ENCODE peak calls at places on chromosome 6, in seven cellular contexts. One of them, this sample, is unnamed.

GRCh38 chr6:151721141-151721540 is 86.3 kb upstream of the ESR1 start:
- DNase-seq in A549: no peak
- DNase-seq in transverse colon: no peak
- DNase-seq in suprapubic skin: no peak
- DNase-seq in K562: no peak
- DNase-seq in esophagus muscularis mucosa: no peak
- DNase-seq in upper lobe of left lung: no peak
- DNase-seq in this sample: no peak

GRCh38 chr6:73985891-73986290 is 289.9 kb downstream of the CD109 start:
- DNase-seq in A549: peak
- DNase-seq in transverse colon: no peak
- DNase-seq in suprapubic skin: no peak
- DNase-seq in K562: no peak
- DNase-seq in esophagus muscularis mucosa: no peak
- DNase-seq in upper lobe of left lung: no peak
- DNase-seq in this sample: no peak

GRCh38 chr6:93896081-93896480 is 476.7 kb upstream of the EPHA7 start:
- DNase-seq in A549: no peak
- DNase-seq in transverse colon: no peak
- DNase-seq in suprapubic skin: no peak
- DNase-seq in K562: no peak
- DNase-seq in esophagus muscularis mucosa: no peak
- DNase-seq in upper lobe of left lung: no peak
- DNase-seq in this sample: no peak

GRCh38 chr6:84150680-84151079 is 76.8 kb downstream of the CEP162 start:
- DNase-seq in A549: no peak
- DNase-seq in transverse colon: no peak
- DNase-seq in suprapubic skin: no peak
- DNase-seq in K562: no peak
- DNase-seq in esophagus muscularis mucosa: no peak
- DNase-seq in upper lobe of left lung: no peak
- DNase-seq in this sample: no peak

GRCh38 chr6:73738367-73739028 is 42.5 kb downstream of the CD109 start:
- DNase-seq in A549: no peak
- DNase-seq in transverse colon: no peak
- DNase-seq in suprapubic skin: no peak
- DNase-seq in K562: no peak
- DNase-seq in esophagus muscularis mucosa: no peak
- DNase-seq in upper lobe of left lung: no peak
- DNase-seq in this sample: no peak

GRCh38 chr6:81614292-81614691 is 138.2 kb downstream of the TENT5A start:
- DNase-seq in A549: peak
- DNase-seq in transverse colon: peak
- DNase-seq in suprapubic skin: no peak
- DNase-seq in K562: no peak
- DNase-seq in esophagus muscularis mucosa: no peak
- DNase-seq in upper lobe of left lung: no peak
- DNase-seq in this sample: no peak

GRCh38 chr6:25053875-25054371 is 118.2 kb upstream of the RIPOR2 start:
- DNase-seq in A549: no peak
- DNase-seq in transverse colon: no peak
- DNase-seq in suprapubic skin: no peak
- DNase-seq in K562: no peak
- DNase-seq in esophagus muscularis mucosa: no peak
- DNase-seq in upper lobe of left lung: no peak
- DNase-seq in this sample: peak

GRCh38 chr6:119284861-119285521 is 64.6 kb downstream of the MAN1A1 start:
- DNase-seq in A549: peak
- DNase-seq in transverse colon: no peak
- DNase-seq in suprapubic skin: no peak
- DNase-seq in K562: peak
- DNase-seq in esophagus muscularis mucosa: no peak
- DNase-seq in upper lobe of left lung: no peak
- DNase-seq in this sample: no peak

DNA sequence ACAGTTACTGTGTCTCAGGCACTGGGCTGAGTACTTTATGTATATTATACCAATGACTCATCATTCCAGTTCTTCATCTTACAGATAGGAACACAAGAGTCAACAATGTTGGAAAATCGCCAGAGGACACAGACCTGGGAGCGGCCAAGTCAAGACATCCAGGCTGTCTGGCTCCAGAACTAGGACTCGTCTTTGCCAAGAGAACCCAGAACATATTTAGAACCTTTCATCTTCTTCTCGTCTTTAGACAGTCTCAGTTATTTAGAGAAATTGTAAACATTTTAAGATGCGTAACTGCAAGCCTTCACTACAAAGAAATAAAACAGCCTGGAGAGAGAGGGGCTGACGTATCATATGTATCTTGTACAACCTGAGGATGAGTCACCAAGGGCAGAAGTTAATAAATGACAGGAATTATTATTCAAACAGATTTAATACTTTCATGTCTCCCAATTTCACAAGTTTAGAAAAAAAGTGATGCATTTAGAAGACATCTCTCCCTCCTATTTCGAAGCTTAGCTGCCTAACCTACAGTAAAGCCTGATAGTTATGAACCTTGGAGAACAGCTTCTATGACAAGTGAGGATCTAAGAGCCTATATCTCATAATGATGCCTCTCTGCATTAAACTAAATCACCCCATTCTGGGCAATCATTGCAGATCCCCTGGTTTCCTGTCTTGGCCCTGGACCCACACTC is 43.4 kb downstream of the SLC22A3 start:
- DNase-seq in A549: peak
- DNase-seq in transverse colon: peak
- DNase-seq in suprapubic skin: no peak
- DNase-seq in K562: no peak
- DNase-seq in esophagus muscularis mucosa: no peak
- DNase-seq in upper lobe of left lung: no peak
- DNase-seq in this sample: no peak
- TF ChIP-seq EP300 in A549: peak
- TF ChIP-seq EP300 in transverse colon: no peak
- TF ChIP-seq EP300 in suprapubic skin: no peak
- TF ChIP-seq EP300 in K562: no peak
- TF ChIP-seq EP300 in esophagus muscularis mucosa: no peak
- TF ChIP-seq EP300 in upper lobe of left lung: no peak
- TF ChIP-seq EP300 in this sample: no peak

GRCh38 chr6:17281100-17281496 is at the start of gene RBM24:
- DNase-seq in A549: peak
- DNase-seq in transverse colon: peak
- DNase-seq in suprapubic skin: peak
- DNase-seq in K562: no peak
- DNase-seq in esophagus muscularis mucosa: no peak
- DNase-seq in upper lobe of left lung: peak
- DNase-seq in this sample: peak
- H3K4me3 ChIP-seq in A549: peak
- H3K4me3 ChIP-seq in transverse colon: peak
- H3K4me3 ChIP-seq in suprapubic skin: peak
- H3K4me3 ChIP-seq in K562: no peak
- H3K4me3 ChIP-seq in esophagus muscularis mucosa: peak
- H3K4me3 ChIP-seq in upper lobe of left lung: peak
- H3K4me3 ChIP-seq in this sample: peak

GRCh38 chr6:158644227-158645063 is at the start of gene DYNLT1:
- DNase-seq in A549: peak
- DNase-seq in transverse colon: peak
- DNase-seq in suprapubic skin: peak
- DNase-seq in K562: peak
- DNase-seq in esophagus muscularis mucosa: peak
- DNase-seq in upper lobe of left lung: peak
- DNase-seq in this sample: peak
- TF ChIP-seq POLR2A in A549: peak
- TF ChIP-seq POLR2A in transverse colon: peak
- TF ChIP-seq POLR2A in suprapubic skin: peak
- TF ChIP-seq POLR2A in K562: peak
- TF ChIP-seq POLR2A in esophagus muscularis mucosa: peak
- TF ChIP-seq POLR2A in upper lobe of left lung: peak
- TF ChIP-seq POLR2A in this sample: peak

GRCh38 chr6:43635387-43636311 is at the start of gene MAD2L1BP:
- DNase-seq in A549: peak
- DNase-seq in transverse colon: peak
- DNase-seq in suprapubic skin: peak
- DNase-seq in K562: peak
- DNase-seq in esophagus muscularis mucosa: peak
- DNase-seq in upper lobe of left lung: peak
- DNase-seq in this sample: peak
- TF ChIP-seq EP300 in A549: no peak
- TF ChIP-seq EP300 in transverse colon: no peak
- TF ChIP-seq EP300 in suprapubic skin: no peak
- TF ChIP-seq EP300 in K562: peak
- TF ChIP-seq EP300 in esophagus muscularis mucosa: no peak
- TF ChIP-seq EP300 in upper lobe of left lung: no peak
- TF ChIP-seq EP300 in this sample: peak

DNA sequence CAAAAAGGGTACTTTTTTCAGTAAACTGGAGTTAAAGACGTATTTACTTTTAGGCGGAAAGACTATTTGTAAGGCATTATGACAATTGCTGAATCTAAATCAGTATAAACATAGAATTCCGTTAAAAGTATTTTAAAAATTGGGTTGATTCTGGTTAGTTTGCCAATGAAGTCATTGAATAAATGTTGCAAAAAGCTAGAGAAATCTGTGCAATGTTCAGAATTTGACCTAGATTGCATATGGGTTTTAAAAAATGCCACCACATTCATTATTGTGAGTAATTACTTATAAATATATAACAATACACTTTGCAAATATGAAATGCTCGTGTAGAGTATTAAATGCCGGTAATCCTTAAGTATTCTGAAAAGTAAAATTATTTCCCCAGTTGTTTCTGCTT is 116.5 kb upstream of the EEF1E1 start:
- DNase-seq in A549: no peak
- DNase-seq in transverse colon: no peak
- DNase-seq in suprapubic skin: no peak
- DNase-seq in K562: no peak
- DNase-seq in esophagus muscularis mucosa: no peak
- DNase-seq in upper lobe of left lung: no peak
- DNase-seq in this sample: no peak
- H3K4me3 ChIP-seq in A549: no peak
- H3K4me3 ChIP-seq in transverse colon: no peak
- H3K4me3 ChIP-seq in suprapubic skin: no peak
- H3K4me3 ChIP-seq in K562: no peak
- H3K4me3 ChIP-seq in esophagus muscularis mucosa: no peak
- H3K4me3 ChIP-seq in upper lobe of left lung: no peak
- H3K4me3 ChIP-seq in this sample: no peak

GRCh38 chr6:31970604-31971271 is 1.2 kb downstream of the DXO start:
- DNase-seq in A549: no peak
- DNase-seq in transverse colon: peak
- DNase-seq in suprapubic skin: no peak
- DNase-seq in K562: no peak
- DNase-seq in esophagus muscularis mucosa: no peak
- DNase-seq in upper lobe of left lung: peak
- DNase-seq in this sample: no peak
- TF ChIP-seq POLR2A in A549: no peak
- TF ChIP-seq POLR2A in transverse colon: no peak
- TF ChIP-seq POLR2A in suprapubic skin: no peak
- TF ChIP-seq POLR2A in K562: no peak
- TF ChIP-seq POLR2A in esophagus muscularis mucosa: no peak
- TF ChIP-seq POLR2A in upper lobe of left lung: no peak
- TF ChIP-seq POLR2A in this sample: no peak

DNA sequence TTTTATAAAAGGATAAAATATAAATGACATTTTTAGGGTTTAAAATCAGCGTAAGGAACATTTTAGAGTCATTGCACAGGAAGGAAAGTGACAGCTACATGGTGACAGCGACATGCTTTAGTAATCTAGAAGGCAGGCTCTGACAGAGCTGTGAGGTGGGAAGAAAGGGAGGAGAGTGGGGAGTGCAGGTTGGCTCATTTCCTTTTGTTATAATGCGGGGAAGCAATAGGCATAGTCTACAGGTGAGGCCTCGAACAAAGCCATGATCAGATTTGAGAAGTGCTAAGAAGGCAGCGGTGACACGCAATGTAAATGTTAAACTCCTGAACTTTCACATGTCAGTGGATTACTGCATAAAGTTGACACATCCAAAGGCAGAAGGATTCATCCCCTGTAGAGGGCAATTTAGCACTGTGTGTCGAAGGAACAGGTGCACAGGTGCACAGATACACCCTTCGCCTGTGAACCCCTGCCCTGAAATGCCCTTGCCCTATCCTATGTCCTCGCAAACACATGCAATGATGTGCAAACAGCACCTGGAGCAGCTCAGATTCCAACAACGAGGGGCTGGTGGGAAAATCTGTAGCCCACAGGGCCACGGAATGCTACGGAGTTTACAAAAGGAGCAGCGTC is 32.4 kb upstream of the SMOC2 start:
- DNase-seq in A549: no peak
- DNase-seq in transverse colon: no peak
- DNase-seq in suprapubic skin: no peak
- DNase-seq in K562: no peak
- DNase-seq in esophagus muscularis mucosa: no peak
- DNase-seq in upper lobe of left lung: no peak
- DNase-seq in this sample: no peak
- TF ChIP-seq EP300 in A549: no peak
- TF ChIP-seq EP300 in transverse colon: no peak
- TF ChIP-seq EP300 in suprapubic skin: no peak
- TF ChIP-seq EP300 in K562: no peak
- TF ChIP-seq EP300 in esophagus muscularis mucosa: no peak
- TF ChIP-seq EP300 in upper lobe of left lung: no peak
- TF ChIP-seq EP300 in this sample: no peak

DNA sequence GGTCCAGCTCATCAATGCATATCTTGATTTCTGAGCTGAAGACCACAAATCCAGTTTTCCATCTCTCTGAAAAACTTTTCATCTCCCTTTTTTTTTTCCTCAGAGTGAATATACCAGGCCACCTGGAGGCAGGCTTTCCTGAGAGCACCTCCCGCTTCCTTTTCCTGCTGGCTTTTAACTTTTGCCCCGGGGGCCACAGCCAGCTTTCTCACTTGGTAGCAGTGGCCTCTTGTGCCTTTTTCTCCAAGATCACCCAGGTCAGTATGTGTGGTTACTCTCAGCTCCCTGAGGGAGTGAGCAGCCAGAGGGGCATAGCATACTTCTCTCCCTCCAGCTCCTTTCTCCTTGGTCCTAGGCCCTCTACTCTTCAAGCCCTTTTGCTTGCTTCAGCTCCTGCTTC is at the start of gene BTN1A1:
- DNase-seq in A549: no peak
- DNase-seq in transverse colon: no peak
- DNase-seq in suprapubic skin: no peak
- DNase-seq in K562: no peak
- DNase-seq in esophagus muscularis mucosa: no peak
- DNase-seq in upper lobe of left lung: no peak
- DNase-seq in this sample: no peak
- H3K4me3 ChIP-seq in A549: no peak
- H3K4me3 ChIP-seq in transverse colon: no peak
- H3K4me3 ChIP-seq in suprapubic skin: no peak
- H3K4me3 ChIP-seq in K562: no peak
- H3K4me3 ChIP-seq in esophagus muscularis mucosa: no peak
- H3K4me3 ChIP-seq in upper lobe of left lung: no peak
- H3K4me3 ChIP-seq in this sample: no peak

DNA sequence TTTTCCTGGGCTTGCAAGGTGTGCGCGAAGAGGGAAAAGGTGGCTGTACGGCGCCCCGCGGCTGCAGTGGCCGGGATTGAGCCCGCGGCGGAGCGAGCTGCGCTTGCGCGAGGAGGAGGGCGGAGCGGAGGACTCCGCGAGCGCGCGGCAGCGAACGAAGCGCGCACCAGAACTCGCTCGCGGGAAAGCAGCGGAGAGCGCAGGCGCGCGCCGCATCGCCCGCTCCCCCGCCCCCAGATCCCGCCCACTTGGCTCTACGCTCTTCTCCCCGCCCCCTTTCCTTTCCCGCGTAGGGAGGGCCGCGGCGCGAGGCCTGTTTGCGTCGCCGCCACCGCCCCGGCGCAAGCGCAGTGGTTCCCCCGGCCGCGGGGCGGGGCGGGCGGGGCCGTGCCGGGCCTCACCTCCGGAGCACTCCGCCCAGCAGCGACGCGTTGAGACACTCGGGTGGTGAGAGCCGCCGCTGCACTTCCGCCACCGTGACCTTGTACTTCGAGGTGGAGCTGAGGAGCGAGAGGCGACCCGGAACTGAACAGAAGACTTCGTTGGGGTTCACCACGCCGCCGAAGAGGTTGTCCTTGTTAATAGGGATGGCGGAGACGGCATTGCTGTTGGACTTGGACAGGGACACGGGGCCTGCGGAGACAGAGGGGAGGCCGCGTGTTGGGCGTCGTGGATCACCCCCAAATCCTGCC is 10.6 kb downstream of the TFAP2A start:
- DNase-seq in A549: peak
- DNase-seq in transverse colon: peak
- DNase-seq in suprapubic skin: peak
- DNase-seq in K562: peak
- DNase-seq in esophagus muscularis mucosa: peak
- DNase-seq in upper lobe of left lung: peak
- DNase-seq in this sample: peak
- TF ChIP-seq POLR2A in A549: peak
- TF ChIP-seq POLR2A in transverse colon: no peak
- TF ChIP-seq POLR2A in suprapubic skin: no peak
- TF ChIP-seq POLR2A in K562: peak
- TF ChIP-seq POLR2A in esophagus muscularis mucosa: no peak
- TF ChIP-seq POLR2A in upper lobe of left lung: peak
- TF ChIP-seq POLR2A in this sample: peak

This sample was measured in tibial nerve.